ENCODE peak calls at places on chromosomes 5 and 9, in nine cellular contexts. One of them, this sample, is unnamed.

GRCh38 chr9:77981332-77981731 is 50.3 kb downstream of the GNAQ start:
- DNase-seq in activated T-helper 9 cell treated with anti-CD3 and anti-CD28 coated beads, Interleukin-2, amount 50 U/mL, for 16 hours: no peak
- DNase-seq in stimulated activated CD8-positive, alpha-beta memory T cell treated with anti-CD3 and anti-CD28 coated beads, Interleukin-15, amount 100 ng/mL, for 4 hours: no peak
- DNase-seq in M059J: peak; percentile 86
- DNase-seq in left ventricle myocardium inferior: no peak
- DNase-seq in astrocyte of the spinal cord: peak; percentile 54
- DNase-seq in left lobe of liver: no peak
- DNase-seq in HuH-7: no peak
- DNase-seq in NB4: peak; percentile 79
- DNase-seq in this sample: no peak

GRCh38 chr9:69882998-69883565 is 62.5 kb downstream of the CFAP95 start:
- DNase-seq in astrocyte of the spinal cord: no peak
- DNase-seq in HuH-7: no peak
- DNase-seq in NB4: no peak
- DNase-seq in M059J: peak; percentile 68
- DNase-seq in activated T-helper 9 cell treated with anti-CD3 and anti-CD28 coated beads, Interleukin-2, amount 50 U/mL, for 16 hours: no peak
- DNase-seq in left lobe of liver: no peak
- DNase-seq in stimulated activated CD8-positive, alpha-beta memory T cell treated with anti-CD3 and anti-CD28 coated beads, Interleukin-15, amount 100 ng/mL, for 4 hours: no peak
- DNase-seq in left ventricle myocardium inferior: no peak
- DNase-seq in this sample: no peak

GRCh38 chr9:93590609-93591234 is 14.3 kb downstream of the PHF2 start:
- DNase-seq in stimulated activated CD8-positive, alpha-beta memory T cell treated with anti-CD3 and anti-CD28 coated beads, Interleukin-15, amount 100 ng/mL, for 4 hours: no peak
- DNase-seq in M059J: no peak
- DNase-seq in astrocyte of the spinal cord: no peak
- DNase-seq in NB4: no peak
- DNase-seq in HuH-7: no peak
- DNase-seq in left lobe of liver: peak; percentile 40
- DNase-seq in left ventricle myocardium inferior: no peak
- DNase-seq in activated T-helper 9 cell treated with anti-CD3 and anti-CD28 coated beads, Interleukin-2, amount 50 U/mL, for 16 hours: no peak
- DNase-seq in this sample: no peak

GRCh38 chr5:58294598-58295298 is 165.1 kb downstream of the PLK2 start:
- DNase-seq in HuH-7: no peak
- DNase-seq in M059J: peak; percentile 78
- DNase-seq in astrocyte of the spinal cord: peak; percentile 32
- DNase-seq in activated T-helper 9 cell treated with anti-CD3 and anti-CD28 coated beads, Interleukin-2, amount 50 U/mL, for 16 hours: no peak
- DNase-seq in left ventricle myocardium inferior: no peak
- DNase-seq in stimulated activated CD8-positive, alpha-beta memory T cell treated with anti-CD3 and anti-CD28 coated beads, Interleukin-15, amount 100 ng/mL, for 4 hours: no peak
- DNase-seq in NB4: peak; percentile 44
- DNase-seq in left lobe of liver: no peak
- DNase-seq in this sample: no peak

GRCh38 chr5:67156976-67157583 is 39.5 kb downstream of the CD180 start:
- DNase-seq in stimulated activated CD8-positive, alpha-beta memory T cell treated with anti-CD3 and anti-CD28 coated beads, Interleukin-15, amount 100 ng/mL, for 4 hours: no peak
- DNase-seq in activated T-helper 9 cell treated with anti-CD3 and anti-CD28 coated beads, Interleukin-2, amount 50 U/mL, for 16 hours: peak; percentile 21
- DNase-seq in HuH-7: peak; percentile 36
- DNase-seq in left ventricle myocardium inferior: no peak
- DNase-seq in left lobe of liver: no peak
- DNase-seq in M059J: peak; percentile 33
- DNase-seq in astrocyte of the spinal cord: peak; percentile 26
- DNase-seq in NB4: peak; percentile 36
- DNase-seq in this sample: peak; percentile 57

GRCh38 chr9:123645762-123646161 is 284.2 kb downstream of the DENND1A start:
- DNase-seq in left ventricle myocardium inferior: no peak
- DNase-seq in astrocyte of the spinal cord: no peak
- DNase-seq in left lobe of liver: no peak
- DNase-seq in M059J: no peak
- DNase-seq in activated T-helper 9 cell treated with anti-CD3 and anti-CD28 coated beads, Interleukin-2, amount 50 U/mL, for 16 hours: no peak
- DNase-seq in NB4: no peak
- DNase-seq in stimulated activated CD8-positive, alpha-beta memory T cell treated with anti-CD3 and anti-CD28 coated beads, Interleukin-15, amount 100 ng/mL, for 4 hours: no peak
- DNase-seq in HuH-7: no peak
- DNase-seq in this sample: no peak

GRCh38 chr9:78314953-78315870 is 18.3 kb downstream of the PSAT1 start:
- DNase-seq in M059J: peak; percentile 17
- DNase-seq in HuH-7: no peak
- DNase-seq in stimulated activated CD8-positive, alpha-beta memory T cell treated with anti-CD3 and anti-CD28 coated beads, Interleukin-15, amount 100 ng/mL, for 4 hours: no peak
- DNase-seq in activated T-helper 9 cell treated with anti-CD3 and anti-CD28 coated beads, Interleukin-2, amount 50 U/mL, for 16 hours: no peak
- DNase-seq in left ventricle myocardium inferior: no peak
- DNase-seq in left lobe of liver: no peak
- DNase-seq in astrocyte of the spinal cord: peak; percentile 56
- DNase-seq in NB4: no peak
- DNase-seq in this sample: no peak

GRCh38 chr5:8848362-8848761 is 697.5 kb downstream of the SEMA5A start:
- DNase-seq in M059J: no peak
- DNase-seq in left lobe of liver: no peak
- DNase-seq in NB4: no peak
- DNase-seq in astrocyte of the spinal cord: no peak
- DNase-seq in activated T-helper 9 cell treated with anti-CD3 and anti-CD28 coated beads, Interleukin-2, amount 50 U/mL, for 16 hours: no peak
- DNase-seq in HuH-7: no peak
- DNase-seq in stimulated activated CD8-positive, alpha-beta memory T cell treated with anti-CD3 and anti-CD28 coated beads, Interleukin-15, amount 100 ng/mL, for 4 hours: no peak
- DNase-seq in left ventricle myocardium inferior: no peak
- DNase-seq in this sample: no peak

GRCh38 chr5:74432240-74432639 is 208.3 kb downstream of the ENC1 start:
- DNase-seq in activated T-helper 9 cell treated with anti-CD3 and anti-CD28 coated beads, Interleukin-2, amount 50 U/mL, for 16 hours: no peak
- DNase-seq in HuH-7: no peak
- DNase-seq in left ventricle myocardium inferior: no peak
- DNase-seq in stimulated activated CD8-positive, alpha-beta memory T cell treated with anti-CD3 and anti-CD28 coated beads, Interleukin-15, amount 100 ng/mL, for 4 hours: no peak
- DNase-seq in M059J: no peak
- DNase-seq in NB4: no peak
- DNase-seq in astrocyte of the spinal cord: no peak
- DNase-seq in left lobe of liver: no peak
- DNase-seq in this sample: no peak

GRCh38 chr9:133558191-133559126 is 24.0 kb downstream of the ADAMTSL2 start:
- DNase-seq in left lobe of liver: no peak
- DNase-seq in activated T-helper 9 cell treated with anti-CD3 and anti-CD28 coated beads, Interleukin-2, amount 50 U/mL, for 16 hours: no peak
- DNase-seq in M059J: peak; percentile 81
- DNase-seq in astrocyte of the spinal cord: peak; percentile 84
- DNase-seq in stimulated activated CD8-positive, alpha-beta memory T cell treated with anti-CD3 and anti-CD28 coated beads, Interleukin-15, amount 100 ng/mL, for 4 hours: no peak
- DNase-seq in NB4: peak; percentile 58
- DNase-seq in HuH-7: no peak
- DNase-seq in left ventricle myocardium inferior: peak; percentile 56
- DNase-seq in this sample: peak; percentile 89

GRCh38 chr9:74120470-74120869 is 376.7 kb upstream of the RORB start:
- DNase-seq in stimulated activated CD8-positive, alpha-beta memory T cell treated with anti-CD3 and anti-CD28 coated beads, Interleukin-15, amount 100 ng/mL, for 4 hours: no peak
- DNase-seq in NB4: no peak
- DNase-seq in left lobe of liver: no peak
- DNase-seq in activated T-helper 9 cell treated with anti-CD3 and anti-CD28 coated beads, Interleukin-2, amount 50 U/mL, for 16 hours: no peak
- DNase-seq in astrocyte of the spinal cord: no peak
- DNase-seq in left ventricle myocardium inferior: no peak
- DNase-seq in HuH-7: no peak
- DNase-seq in M059J: no peak
- DNase-seq in this sample: no peak

This sample was measured in GM13976.